ENCODE peak calls at places on chromosome X, in six cellular contexts. S, G, D, Z, I and U are unnamed samples.

GRCh38 chrX:20224814-20225487 is 41.8 kb downstream of the RPS6KA3 start:
- DNase-seq in S (peak), G (no peak), D (peak), Z (no peak), I (no peak), U (no peak)

GRCh38 chrX:152913915-152914314 is 16.0 kb downstream of the ZNF185 start:
- DNase-seq in S (no peak), G (no peak), D (no peak), Z (no peak), I (no peak), U (no peak)

GRCh38 chrX:82335772-82336171 is 1133.9 kb downstream of the SH3BGRL start:
- DNase-seq in S (no peak), G (no peak), D (no peak), Z (no peak), I (no peak), U (no peak)

GRCh38 chrX:65894138-65894537 is 145.7 kb downstream of the VSIG4 start:
- DNase-seq in S (no peak), G (no peak), D (no peak), Z (no peak), I (no peak), U (no peak)

GRCh38 chrX:12791253-12792228 is at the start of gene PRPS2:
- DNase-seq in S (peak), G (peak), D (peak), Z (peak), I (peak), U (peak)

GRCh38 chrX:74923942-74924448 is 1.3 kb downstream of the NEXMIF start:
- DNase-seq in S (no peak), G (peak), D (no peak), Z (no peak), I (no peak), U (no peak)

GRCh38 chrX:107699611-107700010 is 71.3 kb downstream of the PRPS1 start:
- DNase-seq in S (no peak), G (no peak), D (no peak), Z (no peak), I (no peak), U (no peak)

GRCh38 chrX:45309096-45309495 is 108.4 kb upstream of the DIPK2B start:
- DNase-seq in S (peak), G (no peak), D (no peak), Z (no peak), I (no peak), U (no peak)

GRCh38 chrX:116526010-116526409 is 63.2 kb upstream of the CT83 start:
- DNase-seq in S (no peak), G (no peak), D (no peak), Z (no peak), I (no peak), U (no peak)

GRCh38 chrX:131729295-131729694 is 185.4 kb downstream of the OR13H1 start:
- DNase-seq in S (peak), G (peak), D (peak), Z (no peak), I (peak), U (no peak)

GRCh38 chrX:73818200-73819116 is 255.5 kb downstream of the CHIC1 start:
- DNase-seq in S (no peak), G (no peak), D (no peak), Z (no peak), I (no peak), U (no peak)

GRCh38 chrX:13901354-13901753 is 84.5 kb upstream of the GPM6B start:
- DNase-seq in S (no peak), G (no peak), D (no peak), Z (no peak), I (no peak), U (peak)

GRCh38 chrX:331145-331771 is 12.7 kb upstream of the GTPBP6 start:
- DNase-seq in S (peak), G (peak), D (no peak), Z (no peak), I (no peak), U (no peak)

GRCh38 chrX:71482228-71482958 is 50.5 kb upstream of the OGT start:
- DNase-seq in S (no peak), G (no peak), D (no peak), Z (no peak), I (no peak), U (no peak)

GRCh38 chrX:66004928-66005831 is 34.7 kb downstream of the VSIG4 start:
- DNase-seq in S (no peak), G (no peak), D (no peak), Z (no peak), I (no peak), U (no peak)

GRCh38 chrX:110081320-110081719 is 78.4 kb downstream of the TMEM164 start:
- DNase-seq in S (no peak), G (no peak), D (no peak), Z (no peak), I (no peak), U (no peak)

GRCh38 chrX:130111220-130111934 is 1.1 kb upstream of the ELF4 start:
- DNase-seq in S (no peak), G (peak), D (peak), Z (no peak), I (no peak), U (no peak)

GRCh38 chrX:70437011-70437410 is 7.6 kb upstream of the DLG3 start:
- DNase-seq in S (no peak), G (no peak), D (no peak), Z (no peak), I (no peak), U (no peak)

GRCh38 chrX:95764972-95765451 is 919.6 kb upstream of the DIAPH2 start:
- DNase-seq in S (peak), G (no peak), D (peak), Z (no peak), I (no peak), U (no peak)

GRCh38 chrX:81890476-81890875 is 688.6 kb downstream of the SH3BGRL start:
- DNase-seq in S (no peak), G (no peak), D (no peak), Z (no peak), I (no peak), U (no peak)

GRCh38 chrX:39477438-39478120 is 620.2 kb downstream of the BCOR start:
- DNase-seq in S (no peak), G (no peak), D (no peak), Z (no peak), I (peak), U (no peak)

GRCh38 chrX:54640103-54640428 is 110.0 kb downstream of the GNL3L start:
- DNase-seq in S (no peak), G (no peak), D (no peak), Z (no peak), I (no peak), U (no peak)

GRCh38 chrX:19624754-19625153 is 109.4 kb upstream of the MAP3K15 start:
- DNase-seq in S (peak), G (no peak), D (no peak), Z (no peak), I (no peak), U (no peak)

GRCh38 chrX:119647552-119648420 is 41.6 kb upstream of the NKRF start:
- DNase-seq in S (no peak), G (no peak), D (no peak), Z (no peak), I (no peak), U (no peak)

GRCh38 chrX:71617742-71618141 is 569 bp downstream of the CXCR3 start:
- DNase-seq in S (no peak), G (no peak), D (no peak), Z (no peak), I (no peak), U (no peak)

GRCh38 chrX:53256446-53257041 is 24.8 kb downstream of the IQSEC2 start:
- DNase-seq in S (no peak), G (no peak), D (no peak), Z (no peak), I (no peak), U (no peak)

GRCh38 chrX:24277405-24277804 is 36.5 kb downstream of the SUPT20HL2 start:
- DNase-seq in S (no peak), G (no peak), D (no peak), Z (no peak), I (no peak), U (no peak)
- H3K4me3 ChIP-seq in S (no peak), G (no peak), D (no peak), Z (no peak), I (no peak), U (no peak)

GRCh38 chrX:22934640-22935039 is 65.1 kb upstream of the DDX53 start:
- DNase-seq in S (no peak), G (no peak), D (no peak), Z (no peak), I (no peak), U (no peak)
- TF ChIP-seq POLR2A in S (no peak), G (no peak), D (no peak), Z (no peak), I (no peak), U (no peak)

GRCh38 chrX:41591906-41592305 is 96.9 kb upstream of the GPR34 start:
- DNase-seq in S (no peak), G (no peak), D (no peak), Z (no peak), I (no peak), U (no peak)
- H3K4me3 ChIP-seq in S (no peak), G (no peak), D (no peak), Z (no peak), I (no peak), U (no peak)

DNA sequence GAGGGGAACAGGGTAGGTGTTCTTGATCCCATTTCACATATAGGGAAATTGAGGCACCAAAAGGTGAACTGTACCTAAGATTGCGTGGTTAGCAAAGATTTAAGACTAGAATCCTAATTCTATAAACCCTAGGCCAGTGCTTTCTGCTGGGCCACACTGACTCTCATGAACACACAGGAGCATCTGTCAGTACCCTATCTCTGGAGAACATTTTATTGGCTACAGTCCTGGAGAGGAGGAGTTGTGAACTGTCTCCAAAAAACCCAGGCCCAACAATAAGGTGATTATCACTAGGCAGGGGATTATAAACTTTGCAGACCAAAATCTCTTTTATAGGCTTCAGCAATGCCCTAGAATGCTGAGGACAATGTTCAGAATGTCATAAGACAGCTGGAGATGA is 24.1 kb downstream of the OPHN1 start:
- DNase-seq in S (no peak), G (no peak), D (no peak), Z (no peak), I (no peak), U (no peak)
- TF ChIP-seq POLR2A in S (no peak), G (no peak), D (no peak), Z (no peak), I (no peak), U (no peak)